ENCODE peak calls at places on chromosome 20, in six cellular contexts. U, Q, N, I, K and J are unnamed samples.

GRCh38 chr20:63625771-63626423 is 1.0 kb downstream of the GMEB2 start:
- DNase-seq in U (no peak), Q (peak), N (no peak), I (no peak), K (peak), J (no peak)

GRCh38 chr20:51326241-51326819 is 216.2 kb downstream of the NFATC2 start:
- DNase-seq in U (no peak), Q (peak), N (no peak), I (no peak), K (no peak), J (no peak)

GRCh38 chr20:39291301-39291700 is 329.2 kb downstream of the DHX35 start:
- DNase-seq in U (no peak), Q (no peak), N (no peak), I (no peak), K (peak), J (no peak)

GRCh38 chr20:45111799-45112471 is 3.0 kb downstream of the WFDC5 start:
- DNase-seq in U (no peak), Q (no peak), N (no peak), I (no peak), K (peak), J (no peak)

GRCh38 chr20:63662813-63663189 is 4.7 kb downstream of the RTEL1 start:
- DNase-seq in U (no peak), Q (no peak), N (no peak), I (no peak), K (no peak), J (no peak)

GRCh38 chr20:53503517-53503919 is 90.1 kb downstream of the ZNF217 start:
- DNase-seq in U (no peak), Q (no peak), N (no peak), I (no peak), K (no peak), J (no peak)

GRCh38 chr20:61520761-61521460 is 268.9 kb downstream of the CDH4 start:
- DNase-seq in U (peak), Q (no peak), N (no peak), I (no peak), K (peak), J (no peak)

GRCh38 chr20:58246346-58246745 is 17.9 kb upstream of the ANKRD60 start:
- DNase-seq in U (no peak), Q (peak), N (no peak), I (no peak), K (peak), J (no peak)

GRCh38 chr20:16441526-16442164 is 131.6 kb downstream of the KIF16B start:
- DNase-seq in U (no peak), Q (no peak), N (no peak), I (no peak), K (no peak), J (no peak)

GRCh38 chr20:14046534-14046933 is 51.2 kb downstream of the MACROD2 start:
- DNase-seq in U (no peak), Q (no peak), N (no peak), I (no peak), K (no peak), J (no peak)

GRCh38 chr20:47118641-47119040 is 224.0 kb downstream of the EYA2 start:
- DNase-seq in U (no peak), Q (no peak), N (no peak), I (no peak), K (no peak), J (no peak)

GRCh38 chr20:17875106-17875980 is 93.3 kb downstream of the SNX5 start:
- DNase-seq in U (no peak), Q (no peak), N (no peak), I (no peak), K (peak), J (no peak)

GRCh38 chr20:2509794-2510193 is 1.1 kb upstream of the ZNF343 start:
- DNase-seq in U (no peak), Q (no peak), N (no peak), I (no peak), K (no peak), J (no peak)

GRCh38 chr20:61754976-61755778 is 310.5 kb downstream of the TAF4 start:
- DNase-seq in U (no peak), Q (no peak), N (no peak), I (no peak), K (no peak), J (no peak)

GRCh38 chr20:49573900-49574416 is 6.0 kb upstream of the PTGIS start:
- DNase-seq in U (no peak), Q (no peak), N (no peak), I (no peak), K (peak), J (no peak)